ENCODE peak calls at places on chromosomes 12 and 14, in five cellular contexts. One of them, this sample, is unnamed.

GRCh38 chr14:100972134-100972905 is 68.8 kb upstream of the RTL1 start:
- DNase-seq in tibial nerve: no peak
- DNase-seq in brain microvascular endothelial cell: no peak
- DNase-seq in cardiac fibroblast: peak
- DNase-seq in dorsolateral prefrontal cortex: no peak
- DNase-seq in this sample: no peak

GRCh38 chr12:12214201-12214600 is 52.6 kb downstream of the LRP6 start:
- DNase-seq in tibial nerve: no peak
- DNase-seq in brain microvascular endothelial cell: no peak
- DNase-seq in cardiac fibroblast: no peak
- DNase-seq in dorsolateral prefrontal cortex: no peak
- DNase-seq in this sample: no peak

GRCh38 chr12:23083267-23083666 is 458.3 kb downstream of the ETNK1 start:
- DNase-seq in tibial nerve: no peak
- DNase-seq in brain microvascular endothelial cell: peak
- DNase-seq in cardiac fibroblast: peak
- DNase-seq in dorsolateral prefrontal cortex: no peak
- DNase-seq in this sample: no peak

GRCh38 chr12:94404854-94405253 is 54.8 kb downstream of the CEP83 start:
- DNase-seq in tibial nerve: no peak
- DNase-seq in brain microvascular endothelial cell: no peak
- DNase-seq in cardiac fibroblast: peak
- DNase-seq in dorsolateral prefrontal cortex: no peak
- DNase-seq in this sample: no peak

GRCh38 chr14:104202259-104203070 is 64.1 kb downstream of the KIF26A start:
- DNase-seq in tibial nerve: no peak
- DNase-seq in brain microvascular endothelial cell: no peak
- DNase-seq in cardiac fibroblast: no peak
- DNase-seq in dorsolateral prefrontal cortex: no peak
- DNase-seq in this sample: no peak

GRCh38 chr12:11836282-11836963 is 186.9 kb downstream of the ETV6 start:
- DNase-seq in tibial nerve: no peak
- DNase-seq in brain microvascular endothelial cell: no peak
- DNase-seq in cardiac fibroblast: no peak
- DNase-seq in dorsolateral prefrontal cortex: no peak
- DNase-seq in this sample: no peak

GRCh38 chr12:131901431-131902331 is 7.3 kb downstream of the ULK1 start:
- DNase-seq in tibial nerve: no peak
- DNase-seq in brain microvascular endothelial cell: no peak
- DNase-seq in cardiac fibroblast: no peak
- DNase-seq in dorsolateral prefrontal cortex: no peak
- DNase-seq in this sample: peak

GRCh38 chr14:29016050-29016900 is 249.7 kb downstream of the FOXG1 start:
- DNase-seq in tibial nerve: no peak
- DNase-seq in brain microvascular endothelial cell: peak
- DNase-seq in cardiac fibroblast: peak
- DNase-seq in dorsolateral prefrontal cortex: no peak
- DNase-seq in this sample: peak

GRCh38 chr14:100278702-100279101 is 27.5 kb downstream of the SLC25A29 start:
- DNase-seq in tibial nerve: no peak
- DNase-seq in brain microvascular endothelial cell: peak
- DNase-seq in cardiac fibroblast: peak
- DNase-seq in dorsolateral prefrontal cortex: no peak
- DNase-seq in this sample: no peak

GRCh38 chr14:96824283-96824682 is 27.1 kb downstream of the VRK1 start:
- DNase-seq in tibial nerve: no peak
- DNase-seq in brain microvascular endothelial cell: peak
- DNase-seq in cardiac fibroblast: peak
- DNase-seq in dorsolateral prefrontal cortex: no peak
- DNase-seq in this sample: no peak

GRCh38 chr14:103808403-103809001 is 38.9 kb downstream of the PPP1R13B start:
- DNase-seq in tibial nerve: peak
- DNase-seq in brain microvascular endothelial cell: peak
- DNase-seq in cardiac fibroblast: peak
- DNase-seq in dorsolateral prefrontal cortex: peak
- DNase-seq in this sample: peak

GRCh38 chr12:113874999-113875561 is 91.0 kb downstream of the RBM19 start:
- DNase-seq in tibial nerve: no peak
- DNase-seq in brain microvascular endothelial cell: peak
- DNase-seq in cardiac fibroblast: peak
- DNase-seq in dorsolateral prefrontal cortex: no peak
- DNase-seq in this sample: no peak

GRCh38 chr12:45435945-45436710 is 220.2 kb downstream of the ANO6 start:
- DNase-seq in tibial nerve: no peak
- DNase-seq in brain microvascular endothelial cell: no peak
- DNase-seq in cardiac fibroblast: no peak
- DNase-seq in dorsolateral prefrontal cortex: no peak
- DNase-seq in this sample: no peak

GRCh38 chr12:50934981-50935807 is 17.1 kb upstream of the HIGD1C start:
- DNase-seq in tibial nerve: no peak
- DNase-seq in brain microvascular endothelial cell: no peak
- DNase-seq in cardiac fibroblast: peak
- DNase-seq in dorsolateral prefrontal cortex: no peak
- DNase-seq in this sample: no peak

GRCh38 chr12:56941299-56942017 is 7.2 kb upstream of the SDR9C7 start:
- DNase-seq in tibial nerve: no peak
- DNase-seq in brain microvascular endothelial cell: peak
- DNase-seq in cardiac fibroblast: peak
- DNase-seq in dorsolateral prefrontal cortex: no peak
- DNase-seq in this sample: no peak

GRCh38 chr12:59973515-59973914 is 377.7 kb downstream of the SLC16A7 start:
- DNase-seq in tibial nerve: no peak
- DNase-seq in brain microvascular endothelial cell: no peak
- DNase-seq in cardiac fibroblast: peak
- DNase-seq in dorsolateral prefrontal cortex: no peak
- DNase-seq in this sample: no peak

GRCh38 chr14:99201351-99202073 is 70.5 kb downstream of the BCL11B start:
- DNase-seq in tibial nerve: no peak
- DNase-seq in brain microvascular endothelial cell: no peak
- DNase-seq in cardiac fibroblast: no peak
- DNase-seq in dorsolateral prefrontal cortex: no peak
- DNase-seq in this sample: no peak

GRCh38 chr12:68462799-68463198 is 130.6 kb upstream of the MDM1 start:
- DNase-seq in tibial nerve: no peak
- DNase-seq in brain microvascular endothelial cell: no peak
- DNase-seq in cardiac fibroblast: no peak
- DNase-seq in dorsolateral prefrontal cortex: no peak
- DNase-seq in this sample: no peak

GRCh38 chr14:56482306-56482705 is 97.3 kb upstream of the TMEM260 start:
- DNase-seq in tibial nerve: no peak
- DNase-seq in brain microvascular endothelial cell: peak
- DNase-seq in cardiac fibroblast: peak
- DNase-seq in dorsolateral prefrontal cortex: no peak
- DNase-seq in this sample: no peak

GRCh38 chr12:50390284-50390683 is 6.1 kb downstream of the FAM186A start:
- DNase-seq in tibial nerve: no peak
- DNase-seq in brain microvascular endothelial cell: peak
- DNase-seq in cardiac fibroblast: peak
- DNase-seq in dorsolateral prefrontal cortex: no peak
- DNase-seq in this sample: no peak

GRCh38 chr12:14607561-14607960 is 39.9 kb upstream of the PLBD1 start:
- DNase-seq in tibial nerve: no peak
- DNase-seq in brain microvascular endothelial cell: no peak
- DNase-seq in cardiac fibroblast: no peak
- DNase-seq in dorsolateral prefrontal cortex: no peak
- DNase-seq in this sample: no peak

GRCh38 chr12:68189766-68190700 is 30.5 kb upstream of the IFNG start:
- DNase-seq in tibial nerve: no peak
- DNase-seq in brain microvascular endothelial cell: peak
- DNase-seq in cardiac fibroblast: peak
- DNase-seq in dorsolateral prefrontal cortex: no peak
- DNase-seq in this sample: no peak

GRCh38 chr12:92078167-92079053 is 67.2 kb downstream of the BTG1 start:
- DNase-seq in tibial nerve: no peak
- DNase-seq in brain microvascular endothelial cell: peak
- DNase-seq in cardiac fibroblast: peak
- DNase-seq in dorsolateral prefrontal cortex: no peak
- DNase-seq in this sample: no peak

GRCh38 chr14:56294125-56294524 is 175.9 kb downstream of the PELI2 start:
- DNase-seq in tibial nerve: no peak
- DNase-seq in brain microvascular endothelial cell: no peak
- DNase-seq in cardiac fibroblast: no peak
- DNase-seq in dorsolateral prefrontal cortex: no peak
- DNase-seq in this sample: no peak

GRCh38 chr14:31326111-31326510 is 94.2 kb downstream of the HEATR5A start:
- DNase-seq in tibial nerve: no peak
- DNase-seq in brain microvascular endothelial cell: peak
- DNase-seq in cardiac fibroblast: peak
- DNase-seq in dorsolateral prefrontal cortex: no peak
- DNase-seq in this sample: no peak

GRCh38 chr12:125064492-125064891 is 743 bp upstream of the AACS start:
- DNase-seq in tibial nerve: no peak
- DNase-seq in brain microvascular endothelial cell: no peak
- DNase-seq in cardiac fibroblast: no peak
- DNase-seq in dorsolateral prefrontal cortex: no peak
- DNase-seq in this sample: no peak

GRCh38 chr12:125065753-125066570 is 727 bp downstream of the AACS start:
- DNase-seq in tibial nerve: no peak
- DNase-seq in brain microvascular endothelial cell: no peak
- DNase-seq in cardiac fibroblast: no peak
- DNase-seq in dorsolateral prefrontal cortex: no peak
- DNase-seq in this sample: no peak

GRCh38 chr12:125068391-125068790 is 3.2 kb downstream of the AACS start:
- DNase-seq in tibial nerve: no peak
- DNase-seq in brain microvascular endothelial cell: no peak
- DNase-seq in cardiac fibroblast: no peak
- DNase-seq in dorsolateral prefrontal cortex: no peak
- DNase-seq in this sample: no peak

GRCh38 chr12:125061229-125061628 is 4.0 kb upstream of the AACS start:
- DNase-seq in tibial nerve: no peak
- DNase-seq in brain microvascular endothelial cell: no peak
- DNase-seq in cardiac fibroblast: no peak
- DNase-seq in dorsolateral prefrontal cortex: no peak
- DNase-seq in this sample: no peak

DNA sequence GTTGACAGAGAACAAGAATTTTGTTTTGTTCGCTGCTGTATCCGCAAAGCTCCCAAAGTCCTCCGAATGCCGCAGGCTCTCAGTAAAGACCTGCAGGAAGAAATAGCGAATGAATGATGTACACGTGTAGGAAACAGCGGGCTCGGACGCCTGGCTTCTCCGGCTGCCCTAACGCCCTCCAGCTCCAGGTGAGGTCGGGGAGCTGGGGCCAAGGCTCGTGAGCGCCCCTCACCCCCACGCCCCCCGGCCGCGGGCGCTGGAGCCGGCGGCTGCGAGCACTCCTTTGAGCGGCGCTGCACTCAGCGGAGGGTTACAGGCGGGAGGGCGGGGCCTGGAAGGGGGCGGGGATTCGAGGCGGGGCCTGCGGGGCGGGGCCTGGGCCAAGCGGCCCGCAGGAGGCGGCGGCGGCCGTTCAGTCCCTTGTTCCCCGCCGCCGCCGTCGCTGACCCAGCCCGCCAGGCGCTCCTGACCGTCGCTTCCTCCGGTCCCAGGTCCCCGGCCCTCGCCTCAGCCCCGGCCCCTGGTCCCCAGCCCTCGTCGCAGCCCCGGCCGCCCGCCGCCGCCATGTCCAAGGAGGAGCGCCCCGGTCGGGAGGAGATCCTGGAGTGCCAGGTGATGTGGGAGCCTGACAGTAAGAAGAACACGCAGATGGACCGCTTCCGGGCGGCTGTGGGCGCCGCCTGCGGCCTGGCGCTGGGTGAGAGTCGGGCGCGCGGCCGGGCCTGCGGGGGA is at the start of gene AACS:
- DNase-seq in tibial nerve: peak
- DNase-seq in brain microvascular endothelial cell: peak
- DNase-seq in cardiac fibroblast: peak
- DNase-seq in dorsolateral prefrontal cortex: peak
- DNase-seq in this sample: peak
- TF ChIP-seq CTCF in tibial nerve: no peak
- TF ChIP-seq CTCF in brain microvascular endothelial cell: no peak
- TF ChIP-seq CTCF in cardiac fibroblast: no peak
- TF ChIP-seq CTCF in dorsolateral prefrontal cortex: peak
- TF ChIP-seq CTCF in this sample: no peak

DNA sequence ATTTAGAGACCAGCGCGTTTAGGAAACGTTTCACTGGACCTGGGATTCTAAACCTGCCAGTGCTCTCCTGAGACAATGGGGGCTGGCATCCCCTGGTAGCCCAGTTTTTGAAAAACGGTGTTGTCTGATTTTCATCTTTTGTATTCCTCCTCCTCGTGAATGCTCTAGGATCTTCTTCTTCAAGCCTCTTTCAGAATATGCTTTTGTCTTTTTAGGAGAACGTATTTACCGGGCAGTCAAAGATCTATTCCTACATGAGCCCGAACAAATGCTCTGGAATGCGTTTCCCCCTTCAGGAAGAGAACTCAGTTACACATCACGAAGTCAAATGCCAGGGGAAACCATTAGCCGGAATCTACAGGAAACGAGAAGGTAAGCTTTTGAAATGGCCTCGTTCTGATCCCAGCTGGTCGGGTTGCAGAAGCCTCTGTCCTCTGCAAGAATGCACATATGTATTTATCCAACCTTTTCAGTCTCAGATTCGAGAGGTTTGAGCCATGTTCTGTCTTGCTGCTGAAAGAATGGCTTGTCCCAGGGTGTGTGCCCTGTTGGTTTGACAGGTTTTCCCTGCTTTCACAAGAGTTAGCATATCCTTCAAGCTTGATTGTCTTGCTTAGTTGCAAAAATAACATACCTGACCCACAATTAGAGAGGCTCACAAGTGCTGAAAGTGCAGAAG is 6.6 kb downstream of the KMT5A start:
- DNase-seq in tibial nerve: no peak
- DNase-seq in brain microvascular endothelial cell: no peak
- DNase-seq in cardiac fibroblast: no peak
- DNase-seq in dorsolateral prefrontal cortex: no peak
- DNase-seq in this sample: no peak
- H3K4me3 ChIP-seq in tibial nerve: no peak
- H3K4me3 ChIP-seq in brain microvascular endothelial cell: peak
- H3K4me3 ChIP-seq in cardiac fibroblast: peak
- H3K4me3 ChIP-seq in dorsolateral prefrontal cortex: peak
- H3K4me3 ChIP-seq in this sample: peak

DNA sequence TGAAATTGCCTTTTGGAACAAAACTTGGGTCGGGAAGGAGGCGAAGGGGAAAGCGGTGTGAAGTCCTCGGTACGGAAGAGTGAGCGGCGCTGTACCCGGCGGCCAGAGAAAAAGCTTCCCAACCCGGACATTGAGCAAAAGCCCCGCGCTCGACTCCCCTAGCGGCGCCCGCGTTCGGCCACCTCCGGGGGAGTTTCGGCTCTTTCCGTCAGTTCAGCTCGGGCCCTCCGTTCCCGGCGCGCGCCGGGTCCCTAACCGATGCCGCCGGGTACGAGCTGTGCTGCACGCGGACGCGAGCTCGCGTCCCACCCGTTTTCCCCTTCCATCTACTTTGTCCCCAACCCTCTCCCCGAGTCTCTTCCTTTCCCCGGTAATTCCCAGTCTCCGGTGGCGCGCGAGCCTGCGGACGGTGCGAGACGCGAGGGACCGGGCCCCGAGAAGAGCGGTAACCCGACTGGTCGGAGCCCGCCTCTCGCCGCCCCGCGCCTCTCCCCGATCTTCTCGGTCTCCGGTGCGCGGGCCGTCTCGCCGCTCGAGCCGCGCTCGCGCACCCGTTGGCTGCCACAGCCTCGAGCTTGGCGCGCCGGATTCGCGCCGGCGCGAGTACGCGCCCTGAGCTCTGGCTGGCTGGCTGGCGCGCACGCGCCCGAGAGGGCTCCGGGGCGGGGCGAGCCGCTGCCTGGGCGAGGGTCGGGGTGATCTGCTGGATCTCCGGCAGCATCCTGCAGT is 446 bp upstream of the SPATS2 start:
- DNase-seq in tibial nerve: peak
- DNase-seq in brain microvascular endothelial cell: peak
- DNase-seq in cardiac fibroblast: peak
- DNase-seq in dorsolateral prefrontal cortex: peak
- DNase-seq in this sample: peak
- TF ChIP-seq CTCF in tibial nerve: peak
- TF ChIP-seq CTCF in brain microvascular endothelial cell: peak
- TF ChIP-seq CTCF in cardiac fibroblast: peak
- TF ChIP-seq CTCF in dorsolateral prefrontal cortex: peak
- TF ChIP-seq CTCF in this sample: peak

GRCh38 chr12:53498235-53498630 is 1.0 kb downstream of the MAP3K12 start:
- DNase-seq in tibial nerve: no peak
- DNase-seq in brain microvascular endothelial cell: no peak
- DNase-seq in cardiac fibroblast: no peak
- DNase-seq in dorsolateral prefrontal cortex: no peak
- DNase-seq in this sample: no peak
- H3K4me3 ChIP-seq in tibial nerve: no peak
- H3K4me3 ChIP-seq in brain microvascular endothelial cell: peak
- H3K4me3 ChIP-seq in cardiac fibroblast: peak
- H3K4me3 ChIP-seq in dorsolateral prefrontal cortex: peak
- H3K4me3 ChIP-seq in this sample: no peak

This sample was measured in psoas muscle.